ENCODE peak calls at places on chromosome X, in five cellular contexts. F is fibroblast of lung, V is endodermal cell, X is SK-N-SH, Y is MM.1S. K is an unnamed sample.
A peak's percentile ranks its signal among the peaks of the same experiment; 100 is the strongest.

GRCh38 chrX:54193085-54193484 is 10.0 kb upstream of the FAM120C start:
- DNase-seq in F (no peak), V (no peak), X (no peak), Y (no peak), K (no peak)

GRCh38 chrX:83305381-83305780 is 202.7 kb upstream of the POU3F4 start:
- DNase-seq in F (no peak), V (no peak), X (no peak), Y (no peak), K (no peak)

GRCh38 chrX:79325263-79325958 is 41.7 kb downstream of the ITM2A start:
- DNase-seq in F (no peak), V (peak; percentile 65), X (no peak), Y (peak; percentile 48), K (no peak)

GRCh38 chrX:102339312-102340298 is 92.6 kb downstream of the NXF2 start:
- DNase-seq in F (no peak), V (peak; percentile 87), X (no peak), Y (peak; percentile 86), K (no peak)

GRCh38 chrX:105981772-105982485 is 56.6 kb downstream of the SERPINA7 start:
- DNase-seq in F (no peak), V (no peak), X (no peak), Y (no peak), K (no peak)

GRCh38 chrX:41732260-41732659 is 8.3 kb downstream of the GPR82 start:
- DNase-seq in F (no peak), V (no peak), X (no peak), Y (no peak), K (no peak)

GRCh38 chrX:68462653-68463052 is 29.4 kb upstream of the OPHN1 start:
- DNase-seq in F (peak; percentile 58), V (peak; percentile 59), X (no peak), Y (peak; percentile 40), K (peak; percentile 62)

GRCh38 chrX:17078031-17078730 is 131.7 kb downstream of the REPS2 start:
- DNase-seq in F (peak; percentile 11), V (no peak), X (no peak), Y (no peak), K (peak; percentile 53)

GRCh38 chrX:20620301-20620700 is 353.6 kb upstream of the RPS6KA3 start:
- DNase-seq in F (peak; percentile 45), V (no peak), X (no peak), Y (no peak), K (no peak)

GRCh38 chrX:133640161-133641015 is 225.1 kb upstream of the GPC4 start:
- DNase-seq in F (no peak), V (peak; percentile 49), X (no peak), Y (no peak), K (peak; percentile 48)

GRCh38 chrX:16874458-16875095 is 4.4 kb upstream of the RBBP7 start:
- DNase-seq in F (no peak), V (no peak), X (no peak), Y (no peak), K (no peak)

GRCh38 chrX:74536142-74537010 is 78.0 kb downstream of the RLIM start:
- DNase-seq in F (peak; percentile 89), V (peak; percentile 82), X (peak; percentile 86), Y (peak; percentile 57), K (peak; percentile 73)

GRCh38 chrX:151902813-151903591 is 9.7 kb upstream of the MAGEA4 start:
- DNase-seq in F (peak; percentile 71), V (no peak), X (no peak), Y (no peak), K (peak; percentile 77)

GRCh38 chrX:151899622-151900021 is 13.1 kb upstream of the MAGEA4 start:
- DNase-seq in F (peak; percentile 2), V (no peak), X (no peak), Y (no peak), K (peak; percentile 17)

GRCh38 chrX:151904989-151905388 is 7.7 kb upstream of the MAGEA4 start:
- DNase-seq in F (no peak), V (no peak), X (no peak), Y (no peak), K (no peak)

GRCh38 chrX:151896734-151897474 is 15.8 kb upstream of the MAGEA4 start:
- DNase-seq in F (peak; percentile 46), V (no peak), X (no peak), Y (no peak), K (peak; percentile 61)

DNA sequence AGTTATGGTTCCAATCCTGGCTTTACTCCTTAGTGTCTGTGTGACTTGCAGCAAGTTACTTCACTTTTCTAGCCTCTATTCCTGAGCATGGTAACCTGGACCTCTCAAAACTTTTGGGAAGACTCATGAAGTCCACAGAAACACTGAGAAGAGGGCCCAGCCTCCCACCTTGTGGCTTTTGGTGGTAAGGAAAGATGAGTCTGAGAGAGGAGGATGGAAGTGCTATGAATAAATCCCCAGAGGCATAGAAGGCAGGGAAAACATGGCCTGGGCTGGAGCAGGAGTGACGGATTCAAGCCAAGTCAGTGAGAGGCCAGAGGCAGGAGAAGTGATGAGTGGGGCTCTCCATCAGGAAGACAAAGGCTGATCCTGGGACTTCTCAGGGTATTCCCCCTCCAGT is 10.9 kb upstream of the MAGEA4 start:
- DNase-seq in F (no peak), V (no peak), X (no peak), Y (no peak), K (no peak)
- H3K4me3 ChIP-seq in F (no peak overlapping the region), V (no peak overlapping the region), X (no peak overlapping the region), Y (no peak overlapping the region), K (no peak overlapping the region)

GRCh38 chrX:45850197-45850774 is 649.6 kb upstream of the DIPK2B start:
- DNase-seq in F (peak; percentile 13), V (peak; percentile 60), X (no peak), Y (peak; percentile 38), K (peak; percentile 34)
- H3K9ac ChIP-seq in F (peak overlapping the region; percentile 32), V (peak overlapping the region; percentile 55), X (peak overlapping the region; percentile 82), Y (peak overlapping the region; percentile 55), K (peak overlapping the region; percentile 83)

GRCh38 chrX:48957827-48958634 is 624 bp upstream of the OTUD5 start:
- DNase-seq in F (peak; percentile 98), V (peak; percentile 97), X (peak; percentile 94), Y (peak; percentile 95), K (peak; percentile 96)
- H3K9me3 ChIP-seq in F (no peaks in the 10 kb centered on the region), V (no peaks in the 10 kb centered on the region), X (no peaks in the 10 kb centered on the region), Y (no peaks in the 10 kb centered on the region), K (no peaks in the 10 kb centered on the region)

DNA sequence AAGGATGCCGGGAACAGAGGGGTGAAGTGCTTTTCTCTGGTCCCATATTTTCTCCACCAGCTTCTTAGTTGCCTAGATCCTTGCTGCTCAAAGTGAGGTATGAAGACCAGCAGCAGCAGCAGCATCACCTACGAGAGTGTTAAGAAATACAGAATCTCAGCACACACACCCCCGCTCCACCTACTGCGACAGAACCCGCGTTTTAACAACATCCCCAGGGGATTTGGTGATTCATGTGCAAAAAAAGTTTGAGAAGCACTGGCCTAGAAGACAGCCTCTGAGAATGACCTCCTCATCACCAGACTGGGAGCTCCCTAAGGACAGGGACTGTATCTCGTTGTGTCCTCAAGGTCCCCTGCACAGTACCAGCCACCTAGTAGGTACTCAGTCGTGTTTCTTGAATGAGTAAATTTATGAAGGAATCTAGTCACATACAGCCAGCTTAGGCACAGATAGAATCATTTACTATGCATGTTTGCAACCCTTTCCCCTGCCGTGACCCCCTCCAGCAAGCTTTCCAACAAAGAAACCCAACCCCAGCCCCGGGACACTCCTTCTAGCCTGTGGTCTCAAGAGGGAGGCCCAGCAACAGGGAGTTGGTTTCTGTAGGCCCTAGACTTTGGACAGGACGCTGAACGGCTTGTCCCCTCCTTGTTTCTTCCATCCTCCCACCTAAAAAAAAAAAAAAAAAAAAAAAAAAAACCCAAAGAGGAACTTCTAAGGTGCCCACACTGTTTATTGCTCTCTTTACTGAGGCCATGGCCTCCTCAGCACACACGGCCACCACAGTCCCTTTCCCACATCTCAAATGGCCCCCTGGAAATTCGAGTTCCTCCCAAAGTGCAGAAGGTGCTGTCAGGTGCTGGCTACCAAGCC is 21.4 kb downstream of the RTL5 start:
- DNase-seq in F (no peak), V (peak; percentile 28), X (no peak), Y (no peak), K (no peak)
- H3K4me3 ChIP-seq in F (no peak overlapping the region), V (no peak overlapping the region), X (no peak overlapping the region), Y (no peak overlapping the region), K (no peak overlapping the region)

GRCh38 chrX:13482764-13483552 is 86.4 kb upstream of the EGFL6 start:
- DNase-seq in F (no peak), V (no peak), X (no peak), Y (no peak), K (no peak)
- H3K9ac ChIP-seq in F (no peak overlapping the region), V (no peak overlapping the region), X (no peak overlapping the region), Y (no peak overlapping the region), K (peak overlapping the region; percentile 33)

K was measured in adipocyte.